ENCODE peak calls at places on chromosomes 7 and 10, in six cellular contexts. One of them, this sample, is unnamed.

GRCh38 chr7:78479348-78479747 is 680.8 kb downstream of the PHTF2 start:
- DNase-seq in astrocyte of the cerebellum: peak
- DNase-seq in body of pancreas: no peak
- DNase-seq in mesothelial cell of epicardium: no peak
- DNase-seq in WTC11: no peak
- DNase-seq in adrenal gland: no peak
- DNase-seq in this sample: no peak

GRCh38 chr10:44243851-44244502 is 140.9 kb downstream of the CXCL12 start:
- DNase-seq in mesothelial cell of epicardium: no peak
- DNase-seq in body of pancreas: no peak
- DNase-seq in astrocyte of the cerebellum: no peak
- DNase-seq in adrenal gland: no peak
- DNase-seq in WTC11: no peak
- DNase-seq in this sample: no peak

GRCh38 chr7:32033006-32033405 is 37.2 kb downstream of the PDE1C start:
- DNase-seq in mesothelial cell of epicardium: no peak
- DNase-seq in astrocyte of the cerebellum: no peak
- DNase-seq in WTC11: no peak
- DNase-seq in body of pancreas: no peak
- DNase-seq in adrenal gland: no peak
- DNase-seq in this sample: no peak

GRCh38 chr10:17744395-17744841 is 7.6 kb upstream of the TMEM236 start:
- DNase-seq in astrocyte of the cerebellum: no peak
- DNase-seq in adrenal gland: no peak
- DNase-seq in WTC11: no peak
- DNase-seq in mesothelial cell of epicardium: no peak
- DNase-seq in body of pancreas: no peak
- DNase-seq in this sample: no peak

GRCh38 chr10:131246775-131247174 is 64.7 kb downstream of the TCERG1L start:
- DNase-seq in astrocyte of the cerebellum: no peak
- DNase-seq in body of pancreas: no peak
- DNase-seq in WTC11: no peak
- DNase-seq in mesothelial cell of epicardium: no peak
- DNase-seq in adrenal gland: no peak
- DNase-seq in this sample: no peak

GRCh38 chr7:45048748-45049147 is 40.0 kb downstream of the NACAD start:
- DNase-seq in astrocyte of the cerebellum: no peak
- DNase-seq in adrenal gland: no peak
- DNase-seq in mesothelial cell of epicardium: no peak
- DNase-seq in WTC11: no peak
- DNase-seq in body of pancreas: no peak
- DNase-seq in this sample: no peak

GRCh38 chr7:82417898-82418297 is 25.7 kb downstream of the CACNA2D1 start:
- DNase-seq in adrenal gland: no peak
- DNase-seq in mesothelial cell of epicardium: no peak
- DNase-seq in body of pancreas: no peak
- DNase-seq in astrocyte of the cerebellum: no peak
- DNase-seq in WTC11: no peak
- DNase-seq in this sample: no peak

GRCh38 chr7:81956520-81956919 is 186.7 kb upstream of the HGF start:
- DNase-seq in mesothelial cell of epicardium: no peak
- DNase-seq in astrocyte of the cerebellum: peak
- DNase-seq in body of pancreas: no peak
- DNase-seq in adrenal gland: no peak
- DNase-seq in WTC11: no peak
- DNase-seq in this sample: no peak

GRCh38 chr10:22017283-22018020 is 13.9 kb upstream of the DNAJC1 start:
- DNase-seq in mesothelial cell of epicardium: no peak
- DNase-seq in adrenal gland: no peak
- DNase-seq in astrocyte of the cerebellum: no peak
- DNase-seq in WTC11: no peak
- DNase-seq in body of pancreas: no peak
- DNase-seq in this sample: no peak

GRCh38 chr10:57689898-57690297 is 577.8 kb downstream of the IPMK start:
- DNase-seq in adrenal gland: no peak
- DNase-seq in WTC11: no peak
- DNase-seq in body of pancreas: no peak
- DNase-seq in mesothelial cell of epicardium: no peak
- DNase-seq in astrocyte of the cerebellum: no peak
- DNase-seq in this sample: no peak

GRCh38 chr10:100518761-100519241 is 860 bp downstream of the SEC31B start:
- DNase-seq in body of pancreas: peak
- DNase-seq in WTC11: peak
- DNase-seq in mesothelial cell of epicardium: peak
- DNase-seq in adrenal gland: peak
- DNase-seq in astrocyte of the cerebellum: peak
- DNase-seq in this sample: peak

GRCh38 chr10:78302739-78302988 is 269.0 kb downstream of the RPS24 start:
- DNase-seq in WTC11: no peak
- DNase-seq in mesothelial cell of epicardium: no peak
- DNase-seq in body of pancreas: no peak
- DNase-seq in adrenal gland: no peak
- DNase-seq in astrocyte of the cerebellum: no peak
- DNase-seq in this sample: no peak

GRCh38 chr10:74329873-74330272 is 178.9 kb downstream of the ADK start:
- DNase-seq in mesothelial cell of epicardium: no peak
- DNase-seq in WTC11: no peak
- DNase-seq in body of pancreas: no peak
- DNase-seq in adrenal gland: no peak
- DNase-seq in astrocyte of the cerebellum: no peak
- DNase-seq in this sample: no peak

GRCh38 chr10:96645191-96645721 is 58.4 kb upstream of the TM9SF3 start:
- DNase-seq in astrocyte of the cerebellum: no peak
- DNase-seq in WTC11: no peak
- DNase-seq in mesothelial cell of epicardium: no peak
- DNase-seq in adrenal gland: peak
- DNase-seq in body of pancreas: no peak
- DNase-seq in this sample: no peak

GRCh38 chr7:80923211-80923612 is 4.4 kb upstream of the SEMA3C start:
- DNase-seq in adrenal gland: no peak
- DNase-seq in body of pancreas: no peak
- DNase-seq in astrocyte of the cerebellum: no peak
- DNase-seq in mesothelial cell of epicardium: no peak
- DNase-seq in WTC11: no peak
- DNase-seq in this sample: no peak

GRCh38 chr7:140641532-140642191 is 1.0 kb upstream of the DENND2A start:
- DNase-seq in body of pancreas: no peak
- DNase-seq in WTC11: no peak
- DNase-seq in astrocyte of the cerebellum: no peak
- DNase-seq in mesothelial cell of epicardium: no peak
- DNase-seq in adrenal gland: no peak
- DNase-seq in this sample: no peak

GRCh38 chr10:96290368-96291133 is 13.7 kb upstream of the DNTT start:
- DNase-seq in adrenal gland: no peak
- DNase-seq in WTC11: no peak
- DNase-seq in mesothelial cell of epicardium: no peak
- DNase-seq in astrocyte of the cerebellum: no peak
- DNase-seq in body of pancreas: no peak
- DNase-seq in this sample: no peak

GRCh38 chr7:32051128-32051527 is 19.1 kb downstream of the PDE1C start:
- DNase-seq in WTC11: no peak
- DNase-seq in body of pancreas: no peak
- DNase-seq in mesothelial cell of epicardium: no peak
- DNase-seq in adrenal gland: no peak
- DNase-seq in astrocyte of the cerebellum: no peak
- DNase-seq in this sample: no peak

GRCh38 chr10:48450811-48451466 is 144.5 kb downstream of the MAPK8 start:
- DNase-seq in WTC11: no peak
- DNase-seq in astrocyte of the cerebellum: no peak
- DNase-seq in adrenal gland: no peak
- DNase-seq in body of pancreas: no peak
- DNase-seq in mesothelial cell of epicardium: no peak
- DNase-seq in this sample: no peak

GRCh38 chr7:103466814-103467213 is 20.8 kb upstream of the SLC26A5 start:
- DNase-seq in astrocyte of the cerebellum: no peak
- DNase-seq in body of pancreas: no peak
- DNase-seq in adrenal gland: no peak
- DNase-seq in mesothelial cell of epicardium: no peak
- DNase-seq in WTC11: no peak
- DNase-seq in this sample: no peak

GRCh38 chr10:63829020-63829419 is 307.8 kb downstream of the REEP3 start:
- DNase-seq in astrocyte of the cerebellum: no peak
- DNase-seq in WTC11: no peak
- DNase-seq in mesothelial cell of epicardium: no peak
- DNase-seq in adrenal gland: no peak
- DNase-seq in body of pancreas: no peak
- DNase-seq in this sample: no peak

GRCh38 chr7:92135100-92135429 is 788 bp upstream of the CYP51A1 start:
- DNase-seq in mesothelial cell of epicardium: peak
- DNase-seq in WTC11: no peak
- DNase-seq in body of pancreas: peak
- DNase-seq in adrenal gland: peak
- DNase-seq in astrocyte of the cerebellum: peak
- DNase-seq in this sample: no peak

GRCh38 chr10:32445740-32446615 is at the start of gene CCDC7:
- DNase-seq in body of pancreas: peak
- DNase-seq in mesothelial cell of epicardium: peak
- DNase-seq in WTC11: peak
- DNase-seq in astrocyte of the cerebellum: peak
- DNase-seq in adrenal gland: peak
- DNase-seq in this sample: peak

GRCh38 chr10:103627111-103627892 is 133.8 kb downstream of the NEURL1 start:
- DNase-seq in mesothelial cell of epicardium: no peak
- DNase-seq in body of pancreas: no peak
- DNase-seq in WTC11: no peak
- DNase-seq in astrocyte of the cerebellum: no peak
- DNase-seq in adrenal gland: no peak
- DNase-seq in this sample: no peak

GRCh38 chr7:124261710-124262109 is 228.8 kb upstream of the TMEM229A start:
- DNase-seq in body of pancreas: no peak
- DNase-seq in adrenal gland: no peak
- DNase-seq in astrocyte of the cerebellum: no peak
- DNase-seq in mesothelial cell of epicardium: no peak
- DNase-seq in WTC11: no peak
- DNase-seq in this sample: no peak

GRCh38 chr7:46660402-46660801 is 739.3 kb upstream of the IGFBP3 start:
- DNase-seq in astrocyte of the cerebellum: no peak
- DNase-seq in WTC11: no peak
- DNase-seq in mesothelial cell of epicardium: no peak
- DNase-seq in body of pancreas: no peak
- DNase-seq in adrenal gland: no peak
- DNase-seq in this sample: no peak

GRCh38 chr7:106104861-106105260 is 7.3 kb downstream of the SYPL1 start:
- DNase-seq in astrocyte of the cerebellum: no peak
- DNase-seq in adrenal gland: no peak
- DNase-seq in mesothelial cell of epicardium: no peak
- DNase-seq in body of pancreas: no peak
- DNase-seq in WTC11: no peak
- DNase-seq in this sample: no peak

GRCh38 chr7:108099650-108100049 is 30.5 kb downstream of the LAMB4 start:
- DNase-seq in astrocyte of the cerebellum: no peak
- DNase-seq in body of pancreas: no peak
- DNase-seq in WTC11: no peak
- DNase-seq in mesothelial cell of epicardium: no peak
- DNase-seq in adrenal gland: no peak
- DNase-seq in this sample: no peak

GRCh38 chr7:138625849-138626230 is 75.3 kb downstream of the SVOPL start:
- DNase-seq in astrocyte of the cerebellum: no peak
- DNase-seq in mesothelial cell of epicardium: no peak
- DNase-seq in WTC11: no peak
- DNase-seq in adrenal gland: no peak
- DNase-seq in body of pancreas: no peak
- DNase-seq in this sample: no peak

GRCh38 chr10:79387466-79387973 is 40.3 kb downstream of the PPIF start:
- DNase-seq in body of pancreas: no peak
- DNase-seq in WTC11: peak
- DNase-seq in astrocyte of the cerebellum: no peak
- DNase-seq in adrenal gland: peak
- DNase-seq in mesothelial cell of epicardium: no peak
- DNase-seq in this sample: no peak

GRCh38 chr7:36658603-36659516 is 65.4 kb downstream of the AOAH start:
- DNase-seq in WTC11: no peak
- DNase-seq in adrenal gland: no peak
- DNase-seq in mesothelial cell of epicardium: no peak
- DNase-seq in astrocyte of the cerebellum: peak
- DNase-seq in body of pancreas: peak
- DNase-seq in this sample: no peak

DNA sequence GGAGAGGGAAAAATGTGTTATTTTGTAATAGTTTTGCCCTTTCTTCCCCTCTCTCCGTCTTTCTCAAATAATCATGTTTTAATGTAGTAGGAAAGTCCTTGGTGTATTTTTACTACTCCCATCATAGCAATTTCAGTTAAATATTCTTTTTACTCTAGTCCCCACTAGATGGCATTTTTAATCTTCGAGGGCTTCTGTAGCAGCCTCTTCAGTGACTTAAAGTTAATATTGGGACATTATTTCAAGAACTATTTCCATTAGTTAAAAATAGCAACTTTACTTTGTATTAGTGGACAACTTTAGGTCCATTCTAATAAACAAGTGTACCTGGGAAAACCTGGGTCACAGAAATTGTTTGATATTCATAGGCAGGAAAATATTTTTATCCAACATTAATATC is 23.0 kb downstream of the EDRF1 start:
- DNase-seq in adrenal gland: no peak
- DNase-seq in body of pancreas: no peak
- DNase-seq in astrocyte of the cerebellum: no peak
- DNase-seq in WTC11: no peak
- DNase-seq in mesothelial cell of epicardium: no peak
- DNase-seq in this sample: no peak
- TF ChIP-seq CTCF in adrenal gland: no peak
- TF ChIP-seq CTCF in body of pancreas: no peak
- TF ChIP-seq CTCF in astrocyte of the cerebellum: peak
- TF ChIP-seq CTCF in WTC11: no peak
- TF ChIP-seq CTCF in mesothelial cell of epicardium: no peak
- TF ChIP-seq CTCF in this sample: peak

GRCh38 chr7:39272111-39272510 is 294.1 kb upstream of the YAE1 start:
- DNase-seq in body of pancreas: no peak
- DNase-seq in adrenal gland: no peak
- DNase-seq in mesothelial cell of epicardium: no peak
- DNase-seq in astrocyte of the cerebellum: no peak
- DNase-seq in WTC11: no peak
- DNase-seq in this sample: no peak
- TF ChIP-seq CTCF in body of pancreas: no peak
- TF ChIP-seq CTCF in adrenal gland: no peak
- TF ChIP-seq CTCF in mesothelial cell of epicardium: no peak
- TF ChIP-seq CTCF in astrocyte of the cerebellum: no peak
- TF ChIP-seq CTCF in WTC11: no peak
- TF ChIP-seq CTCF in this sample: no peak

GRCh38 chr7:95686109-95686508 is 86.2 kb upstream of the DYNC1I1 start:
- DNase-seq in adrenal gland: peak
- DNase-seq in body of pancreas: peak
- DNase-seq in WTC11: peak
- DNase-seq in astrocyte of the cerebellum: peak
- DNase-seq in mesothelial cell of epicardium: peak
- DNase-seq in this sample: no peak
- TF ChIP-seq CTCF in adrenal gland: peak
- TF ChIP-seq CTCF in body of pancreas: peak
- TF ChIP-seq CTCF in WTC11: peak
- TF ChIP-seq CTCF in astrocyte of the cerebellum: peak
- TF ChIP-seq CTCF in mesothelial cell of epicardium: peak
- TF ChIP-seq CTCF in this sample: peak

DNA sequence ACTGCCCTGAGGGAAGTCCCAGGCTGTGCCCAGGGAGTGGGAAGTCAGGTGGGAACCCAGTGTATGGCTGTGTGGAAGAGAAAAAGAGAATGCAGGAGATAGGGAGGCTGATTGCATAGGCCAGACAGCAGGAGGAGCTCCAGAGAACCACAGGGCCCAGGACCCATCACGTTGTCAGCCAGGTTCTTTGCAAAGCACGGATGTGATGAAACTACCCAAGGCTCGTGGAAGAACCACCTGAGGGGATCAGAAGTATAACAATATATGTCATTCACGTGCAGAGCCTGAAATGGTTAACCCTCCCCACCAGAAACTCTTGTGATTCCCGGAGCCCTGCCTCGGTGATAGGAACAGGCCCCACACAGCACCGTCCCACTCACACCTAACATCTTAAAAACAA is 83.6 kb downstream of the LARP4B start:
- DNase-seq in body of pancreas: no peak
- DNase-seq in adrenal gland: no peak
- DNase-seq in mesothelial cell of epicardium: no peak
- DNase-seq in WTC11: peak
- DNase-seq in astrocyte of the cerebellum: no peak
- DNase-seq in this sample: no peak
- TF ChIP-seq CTCF in body of pancreas: no peak
- TF ChIP-seq CTCF in adrenal gland: no peak
- TF ChIP-seq CTCF in mesothelial cell of epicardium: no peak
- TF ChIP-seq CTCF in WTC11: no peak
- TF ChIP-seq CTCF in astrocyte of the cerebellum: no peak
- TF ChIP-seq CTCF in this sample: no peak

This sample was measured in progenitor cell of endocrine pancreas.